ENCODE peak calls at places on chromosomes 7 and 10, in eight cellular contexts. Z is fibroblast of lung, Q is PC-3, V is HCT116, D is IMR-90, P is astrocyte, I is keratinocyte, A is A549. F is an unnamed sample.

GRCh38 chr7:112001089-112001826 is 204.9 kb downstream of the DOCK4 start:
- DNase-seq in Z (peak), Q (peak), V (peak), D (peak), P (peak), I (peak), A (peak), F (peak)

GRCh38 chr10:115710136-115710535 is 562.9 kb downstream of the GFRA1 start:
- DNase-seq in Z (no peak), Q (no peak), V (no peak), D (no peak), P (no peak), I (no peak), A (no peak), F (no peak)

GRCh38 chr7:2471396-2471795 is 4.8 kb downstream of the GRIFIN start:
- DNase-seq in Z (no peak), Q (no peak), V (no peak), D (peak), P (no peak), I (no peak), A (no peak), F (peak)

GRCh38 chr7:6232534-6232933 is 39.9 kb downstream of the CYTH3 start:
- DNase-seq in Z (no peak), Q (no peak), V (no peak), D (no peak), P (no peak), I (no peak), A (no peak), F (peak)

GRCh38 chr7:100090527-100091410 is 2.0 kb downstream of the COPS6 start:
- DNase-seq in Z (no peak), Q (peak), V (no peak), D (no peak), P (no peak), I (no peak), A (no peak), F (no peak)

GRCh38 chr10:132354356-132355094 is 22.5 kb downstream of the LRRC27 start:
- DNase-seq in Z (no peak), Q (no peak), V (no peak), D (no peak), P (no peak), I (no peak), A (no peak), F (no peak)

GRCh38 chr7:139482662-139483466 is 609 bp downstream of the KLRG2 start:
- DNase-seq in Z (peak), Q (no peak), V (no peak), D (no peak), P (no peak), I (no peak), A (peak), F (no peak)

GRCh38 chr7:44489955-44490350 is 505 bp downstream of the NUDCD3 start:
- DNase-seq in Z (no peak), Q (peak), V (no peak), D (peak), P (peak), I (no peak), A (no peak), F (no peak)

GRCh38 chr7:94182066-94182465 is 177.9 kb upstream of the BET1 start:
- DNase-seq in Z (peak), Q (peak), V (peak), D (peak), P (peak), I (peak), A (peak), F (peak)

GRCh38 chr10:79946270-79947082 is 2.4 kb downstream of the SFTPD start:
- DNase-seq in Z (no peak), Q (no peak), V (no peak), D (no peak), P (no peak), I (no peak), A (no peak), F (no peak)

GRCh38 chr7:98352621-98353020 is 48.3 kb downstream of the BAIAP2L1 start:
- DNase-seq in Z (peak), Q (peak), V (no peak), D (peak), P (peak), I (no peak), A (peak), F (no peak)

GRCh38 chr7:66442385-66442784 is 186.3 kb upstream of the KCTD7 start:
- DNase-seq in Z (no peak), Q (no peak), V (no peak), D (no peak), P (no peak), I (no peak), A (no peak), F (no peak)

GRCh38 chr7:42128703-42129102 is 108.3 kb downstream of the GLI3 start:
- DNase-seq in Z (peak), Q (peak), V (no peak), D (no peak), P (no peak), I (no peak), A (peak), F (peak)

GRCh38 chr10:4331150-4331549 is 494.9 kb upstream of the AKR1E2 start:
- DNase-seq in Z (no peak), Q (peak), V (no peak), D (no peak), P (no peak), I (no peak), A (no peak), F (peak)

GRCh38 chr10:13820591-13821377 is 234.0 kb downstream of the PRPF18 start:
- DNase-seq in Z (no peak), Q (no peak), V (no peak), D (no peak), P (no peak), I (no peak), A (no peak), F (no peak)

GRCh38 chr7:47402941-47403340 is 179.0 kb downstream of the TNS3 start:
- DNase-seq in Z (no peak), Q (no peak), V (no peak), D (no peak), P (no peak), I (no peak), A (no peak), F (no peak)

DNA sequence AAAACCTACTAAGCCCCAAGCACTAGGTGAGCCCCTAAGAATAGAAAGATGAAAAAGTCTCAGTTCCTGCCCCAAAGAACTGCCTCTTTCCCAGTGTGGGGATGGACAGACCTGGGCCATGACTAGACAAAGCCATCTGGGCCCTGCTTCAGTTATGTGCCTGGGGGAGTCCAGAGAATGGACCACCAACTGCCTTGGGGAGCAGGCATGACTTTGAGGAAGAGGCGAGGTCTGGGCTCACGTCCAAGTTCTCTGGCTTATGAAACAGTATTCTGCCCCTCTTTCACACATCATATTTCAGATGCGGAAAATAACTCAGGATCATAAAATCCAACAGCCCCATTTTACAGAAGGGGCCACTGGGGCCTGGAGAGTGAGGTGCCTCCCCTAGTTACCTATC is 80.3 kb downstream of the PLXNA4 start:
- DNase-seq in Z (no peak), Q (no peak), V (no peak), D (no peak), P (no peak), I (no peak), A (no peak), F (no peak)
- H3K4me2 ChIP-seq in Z (no peak), Q (no peak), V (no peak), D (no peak), P (no peak), I (no peak), A (no peak), F (no peak)

GRCh38 chr7:90210475-90210874 is 1.1 kb upstream of the STEAP2 start:
- DNase-seq in Z (no peak), Q (peak), V (no peak), D (no peak), P (no peak), I (no peak), A (no peak), F (no peak)
- H3K4me2 ChIP-seq in Z (peak), Q (peak), V (no peak), D (no peak), P (no peak), I (no peak), A (peak), F (peak)

GRCh38 chr10:56622335-56622973 is 261.4 kb upstream of the ZWINT start:
- DNase-seq in Z (no peak), Q (no peak), V (no peak), D (no peak), P (no peak), I (no peak), A (no peak), F (no peak)

GRCh38 chr10:56624082-56624481 is 263.0 kb upstream of the ZWINT start:
- DNase-seq in Z (no peak), Q (no peak), V (no peak), D (no peak), P (no peak), I (no peak), A (no peak), F (no peak)

DNA sequence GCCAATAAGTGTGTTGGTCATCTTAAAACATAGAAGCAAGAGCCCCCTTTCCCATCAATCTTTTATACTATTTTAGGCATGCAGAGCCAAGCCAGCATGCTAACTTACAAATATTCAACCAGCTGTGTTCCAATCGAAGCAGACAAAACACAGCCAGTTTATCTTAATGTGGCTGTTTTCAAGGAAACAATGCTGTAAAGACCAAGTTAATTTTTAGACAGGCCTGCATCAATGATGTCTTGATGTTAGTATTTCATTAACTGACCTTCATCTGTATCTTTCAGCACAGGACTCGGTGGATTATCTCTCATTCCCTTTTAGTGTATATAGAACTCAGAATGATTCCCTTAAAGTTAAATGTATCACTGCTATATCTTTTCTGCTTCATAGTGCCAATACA is 262.0 kb upstream of the ZWINT start:
- DNase-seq in Z (no peak), Q (no peak), V (no peak), D (no peak), P (no peak), I (no peak), A (no peak), F (no peak)
- H3K4me2 ChIP-seq in Z (no peak), Q (peak), V (no peak), D (no peak), P (no peak), I (no peak), A (no peak), F (no peak)

GRCh38 chr10:62075414-62075813 is 173.9 kb downstream of the ARID5B start:
- DNase-seq in Z (no peak), Q (no peak), V (no peak), D (no peak), P (no peak), I (no peak), A (no peak), F (no peak)
- H3K4me2 ChIP-seq in Z (no peak), Q (no peak), V (no peak), D (no peak), P (no peak), I (no peak), A (no peak), F (no peak)

GRCh38 chr10:24826022-24826421 is 102.3 kb upstream of the ARHGAP21 start:
- DNase-seq in Z (peak), Q (peak), V (no peak), D (peak), P (peak), I (no peak), A (no peak), F (peak)
- H3K4me2 ChIP-seq in Z (peak), Q (peak), V (peak), D (peak), P (peak), I (peak), A (peak), F (peak)

GRCh38 chr7:4124904-4125477 is 557.1 kb upstream of the FOXK1 start:
- DNase-seq in Z (no peak), Q (no peak), V (no peak), D (no peak), P (no peak), I (no peak), A (no peak), F (no peak)

GRCh38 chr7:4129481-4130122 is 552.5 kb upstream of the FOXK1 start:
- DNase-seq in Z (no peak), Q (no peak), V (no peak), D (no peak), P (no peak), I (no peak), A (no peak), F (peak)

GRCh38 chr7:4119848-4120247 is 562.2 kb upstream of the FOXK1 start:
- DNase-seq in Z (no peak), Q (no peak), V (no peak), D (no peak), P (no peak), I (no peak), A (no peak), F (no peak)

GRCh38 chr7:4128161-4128560 is 553.9 kb upstream of the FOXK1 start:
- DNase-seq in Z (no peak), Q (no peak), V (no peak), D (no peak), P (no peak), I (no peak), A (no peak), F (no peak)

DNA sequence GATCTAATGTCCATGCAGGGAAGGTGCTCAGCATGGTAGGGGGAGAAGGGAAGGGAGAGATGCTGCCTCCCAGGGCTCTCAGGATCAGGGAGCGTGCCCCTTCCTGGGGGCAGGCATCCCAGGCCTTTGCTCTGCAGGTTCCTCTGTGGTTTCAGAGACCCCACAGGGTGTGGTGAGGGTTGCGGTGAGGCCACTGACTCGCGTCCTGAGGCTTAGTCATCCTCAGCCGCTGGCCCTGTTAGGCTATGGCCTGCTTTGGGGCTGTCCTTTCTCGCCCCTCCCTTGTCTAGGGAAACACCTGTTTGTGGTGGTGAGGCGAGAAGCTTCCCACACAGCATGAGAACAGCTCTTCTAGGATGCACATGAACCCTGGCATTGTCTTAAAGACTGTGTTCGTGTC is 558.3 kb upstream of the FOXK1 start:
- DNase-seq in Z (peak), Q (peak), V (no peak), D (peak), P (peak), I (no peak), A (no peak), F (no peak)
- H3K4me2 ChIP-seq in Z (no peak), Q (no peak), V (no peak), D (no peak), P (no peak), I (no peak), A (no peak), F (no peak)

DNA sequence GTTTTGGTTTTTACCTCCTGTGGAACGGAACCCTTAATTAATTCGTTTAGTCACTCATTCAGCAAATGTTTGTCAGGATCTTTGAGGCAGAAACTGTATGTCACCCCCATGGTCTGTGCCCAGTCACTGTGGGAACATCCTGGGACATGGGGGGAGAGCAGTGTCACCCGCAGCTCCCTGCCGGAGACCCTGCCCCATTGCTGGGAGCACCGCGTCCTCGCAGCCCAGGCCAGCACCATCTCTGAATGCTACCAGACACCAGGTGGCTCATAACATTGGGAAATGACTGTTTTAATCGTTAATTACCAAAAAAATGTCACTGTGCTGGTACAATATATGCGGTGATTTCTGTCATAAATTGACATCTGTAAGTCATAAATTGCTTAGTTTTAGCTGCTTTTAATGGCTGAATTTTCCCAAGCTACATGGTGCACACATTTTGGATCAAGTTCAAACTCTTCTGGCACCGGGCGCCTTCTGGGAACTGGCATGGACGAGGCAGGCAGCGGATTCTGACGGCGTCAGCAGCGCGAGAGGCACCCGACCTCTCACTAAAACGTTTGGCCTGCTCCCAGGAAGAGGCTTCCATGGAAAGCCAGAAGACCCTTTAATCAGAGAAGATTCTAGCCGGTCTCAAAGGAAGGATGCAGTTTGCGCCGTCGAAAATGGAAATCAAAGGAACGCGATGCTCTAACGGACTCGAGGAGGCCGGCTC is 184.3 kb downstream of the ADARB2 start:
- DNase-seq in Z (no peak), Q (no peak), V (no peak), D (no peak), P (no peak), I (no peak), A (no peak), F (no peak)
- H3K4me2 ChIP-seq in Z (no peak), Q (no peak), V (no peak), D (no peak), P (no peak), I (no peak), A (no peak), F (no peak)

GRCh38 chr10:17074548-17074860 is 55.1 kb downstream of the CUBN start:
- DNase-seq in Z (peak), Q (peak), V (no peak), D (peak), P (peak), I (no peak), A (no peak), F (no peak)

GRCh38 chr10:17077251-17077904 is 52.2 kb downstream of the CUBN start:
- DNase-seq in Z (no peak), Q (no peak), V (no peak), D (peak), P (no peak), I (no peak), A (no peak), F (no peak)

GRCh38 chr10:17075510-17075909 is 54.1 kb downstream of the CUBN start:
- DNase-seq in Z (peak), Q (peak), V (no peak), D (peak), P (peak), I (no peak), A (peak), F (peak)

GRCh38 chr10:17076626-17077025 is 53.0 kb downstream of the CUBN start:
- DNase-seq in Z (no peak), Q (no peak), V (no peak), D (no peak), P (no peak), I (no peak), A (no peak), F (peak)

DNA sequence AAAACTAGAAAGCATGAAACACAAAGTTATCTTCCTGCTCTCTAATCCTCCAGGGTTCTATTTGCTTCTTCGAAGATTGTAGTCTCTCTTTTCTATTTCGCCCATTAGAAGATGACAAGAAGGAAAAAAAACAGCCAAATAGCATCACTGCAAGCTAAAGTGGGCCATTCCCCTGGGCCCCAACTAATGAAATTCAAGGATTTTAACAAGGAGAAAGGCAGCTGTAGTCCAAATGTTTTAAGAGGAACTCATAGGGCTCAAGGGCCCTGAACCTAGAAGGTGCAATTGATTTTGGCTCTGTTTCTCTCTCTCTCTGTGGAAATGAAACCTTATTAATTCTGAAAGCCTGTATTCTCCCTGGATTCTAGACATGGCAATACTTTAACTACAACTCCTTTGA is 53.6 kb downstream of the CUBN start:
- DNase-seq in Z (peak), Q (no peak), V (no peak), D (no peak), P (no peak), I (no peak), A (no peak), F (no peak)
- H3K4me2 ChIP-seq in Z (peak), Q (peak), V (peak), D (peak), P (peak), I (peak), A (peak), F (peak)

F was measured in endothelial cell of umbilical vein.